ENCODE peak calls at places on chromosomes 2 and 18, in ten cellular contexts. K is M059J; C is skeletal muscle cell; H is fibroblast of the conjunctiva; O is activated T-helper 1 cell treated with anti-CD3 and anti-CD28 coated beads, Interleukin-12 subunit alpha, Interleukin-12 subunit beta, Interleukin-2, Interleukin-4 antibody, amounts not matched to agents 30 ng/mL and 10 ng/mL and 1 ng/mL, durations not matched to agents 14 hours and 24 hours and 36 hours; M is AG09309; G is stimulated activated CD4-positive, alpha-beta T cell treated with anti-CD3 and anti-CD28 coated beads, Interleukin-15, amount 100 ng/mL, for 24 hours; S is GM12892; Z is GM19239; V is left colon. B is an unnamed sample.

GRCh38 chr18:39724652-39725051 is 2159.1 kb upstream of the CELF4 start:
- DNase-seq in C (peak), Z (no peak), G (no peak), M (no peak), K (no peak), O (no peak), S (no peak), V (no peak), H (no peak), B (no peak)

GRCh38 chr2:98532761-98533160 is 75.6 kb downstream of the COA5 start:
- DNase-seq in H (no peak), O (no peak), M (no peak), V (no peak), K (no peak), C (no peak), Z (no peak), G (no peak), S (no peak), B (no peak)

GRCh38 chr2:159637988-159638501 is 21.7 kb upstream of the BAZ2B start:
- DNase-seq in Z (no peak), O (no peak), C (peak), V (no peak), H (no peak), G (no peak), S (no peak), M (peak), K (peak), B (peak)

GRCh38 chr2:146994246-146994645 is 850.6 kb upstream of the ACVR2A start:
- DNase-seq in H (no peak), M (no peak), O (no peak), C (no peak), G (no peak), V (no peak), Z (no peak), K (no peak), S (no peak), B (no peak)

GRCh38 chr18:44654555-44654954 is 26.1 kb upstream of the SETBP1 start:
- DNase-seq in K (peak), V (no peak), H (no peak), G (no peak), M (peak), Z (no peak), O (no peak), S (no peak), C (peak), B (no peak)

GRCh38 chr2:97691166-97691565 is 21.7 kb downstream of the C2orf92 start:
- DNase-seq in M (no peak), C (no peak), G (no peak), V (no peak), K (no peak), O (no peak), Z (no peak), S (no peak), H (no peak), B (no peak)

GRCh38 chr2:226183550-226183949 is 616.1 kb downstream of the IRS1 start:
- DNase-seq in C (no peak), Z (no peak), V (no peak), S (no peak), H (peak), O (no peak), M (no peak), K (no peak), G (no peak), B (no peak)

GRCh38 chr18:76568726-76569125 is 73.7 kb upstream of the ZNF516 start:
- DNase-seq in M (no peak), G (no peak), C (no peak), H (no peak), V (no peak), K (no peak), Z (no peak), S (no peak), O (no peak), B (no peak)

GRCh38 chr2:240426797-240427721 is 8.4 kb upstream of the GPC1 start:
- DNase-seq in K (peak), C (peak), M (no peak), Z (no peak), V (no peak), H (no peak), G (peak), S (no peak), O (no peak), B (peak)

GRCh38 chr2:193240752-193241151 is 1046.0 kb upstream of the TMEFF2 start:
- DNase-seq in K (peak), V (no peak), M (no peak), C (no peak), Z (no peak), G (no peak), H (no peak), S (no peak), O (no peak), B (no peak)

GRCh38 chr2:12167525-12168317 is 421.3 kb downstream of the LPIN1 start:
- DNase-seq in K (no peak), M (no peak), G (no peak), C (no peak), Z (no peak), V (peak), O (no peak), H (no peak), S (no peak), B (no peak)

GRCh38 chr18:63451774-63452173 is 25.0 kb upstream of the SERPINB5 start:
- DNase-seq in O (no peak), C (peak), M (no peak), H (no peak), G (no peak), S (no peak), Z (no peak), V (peak), K (no peak), B (peak)

GRCh38 chr2:17309186-17309585 is 209.1 kb downstream of the RAD51AP2 start:
- DNase-seq in K (no peak), Z (no peak), M (no peak), H (no peak), O (no peak), G (no peak), C (no peak), S (no peak), V (no peak), B (no peak)

GRCh38 chr2:237262838-237263771 is 150.9 kb downstream of the COL6A3 start:
- DNase-seq in S (no peak), O (no peak), V (no peak), Z (no peak), G (no peak), K (peak), M (no peak), C (no peak), H (no peak), B (no peak)

GRCh38 chr2:194539436-194539835 is 1117.6 kb upstream of the SLC39A10 start:
- DNase-seq in G (no peak), H (no peak), C (no peak), S (no peak), V (no peak), K (peak), O (no peak), Z (no peak), M (no peak), B (no peak)

GRCh38 chr18:12656671-12657047 is 1.2 kb downstream of the SPIRE1 start:
- DNase-seq in O (no peak), H (no peak), S (no peak), G (no peak), M (no peak), V (no peak), C (no peak), K (peak), Z (no peak), B (no peak)

GRCh38 chr2:239671916-239672849 is 271.4 kb upstream of the HDAC4 start:
- DNase-seq in M (no peak), G (no peak), O (no peak), Z (no peak), C (no peak), K (no peak), H (no peak), S (no peak), V (no peak), B (no peak)